ENCODE peak calls at places on chromosomes 5 and 9, in eight cellular contexts. One of them, this sample, is unnamed. For H3K9me3, the result is how much of the 10 kb centered on the place peaks cover.

GRCh38 chr5:37619353-37619752 is 220.5 kb downstream of the GDNF start:
- DNase-seq in A673: no peak
- DNase-seq in spleen: no peak
- DNase-seq in tibial artery: no peak
- DNase-seq in Peyer's patch: no peak
- DNase-seq in psoas muscle: no peak
- DNase-seq in left ventricle myocardium inferior: no peak
- DNase-seq in lung: no peak
- DNase-seq in this sample: no peak

GRCh38 chr5:110179291-110179690 is 489.6 kb downstream of the MAN2A1 start:
- DNase-seq in Peyer's patch: no peak
- DNase-seq in left ventricle myocardium inferior: no peak
- DNase-seq in A673: peak
- DNase-seq in psoas muscle: no peak
- DNase-seq in lung: no peak
- DNase-seq in tibial artery: no peak
- DNase-seq in spleen: no peak
- DNase-seq in this sample: no peak

GRCh38 chr9:108720191-108720642 is 135.6 kb downstream of the ACTL7B start:
- DNase-seq in left ventricle myocardium inferior: no peak
- DNase-seq in tibial artery: no peak
- DNase-seq in Peyer's patch: no peak
- DNase-seq in lung: no peak
- DNase-seq in psoas muscle: no peak
- DNase-seq in A673: no peak
- DNase-seq in spleen: no peak
- DNase-seq in this sample: no peak

GRCh38 chr9:98997580-98997979 is 53.9 kb downstream of the COL15A1 start:
- DNase-seq in A673: no peak
- DNase-seq in psoas muscle: no peak
- DNase-seq in spleen: no peak
- DNase-seq in tibial artery: no peak
- DNase-seq in lung: no peak
- DNase-seq in left ventricle myocardium inferior: no peak
- DNase-seq in Peyer's patch: no peak
- DNase-seq in this sample: no peak

GRCh38 chr9:18208166-18209059 is 265.5 kb upstream of the ADAMTSL1 start:
- DNase-seq in spleen: no peak
- DNase-seq in left ventricle myocardium inferior: no peak
- DNase-seq in lung: peak
- DNase-seq in Peyer's patch: peak
- DNase-seq in A673: peak
- DNase-seq in psoas muscle: no peak
- DNase-seq in tibial artery: no peak
- DNase-seq in this sample: no peak

GRCh38 chr5:85140471-85140870 is 755.8 kb upstream of the EDIL3 start:
- DNase-seq in A673: no peak
- DNase-seq in lung: no peak
- DNase-seq in tibial artery: no peak
- DNase-seq in left ventricle myocardium inferior: no peak
- DNase-seq in psoas muscle: no peak
- DNase-seq in Peyer's patch: no peak
- DNase-seq in spleen: no peak
- DNase-seq in this sample: no peak

GRCh38 chr5:113246371-113246870 is 188.4 kb downstream of the TSSK1B start:
- DNase-seq in psoas muscle: no peak
- DNase-seq in left ventricle myocardium inferior: no peak
- DNase-seq in tibial artery: no peak
- DNase-seq in A673: no peak
- DNase-seq in spleen: no peak
- DNase-seq in lung: no peak
- DNase-seq in Peyer's patch: no peak
- DNase-seq in this sample: peak

GRCh38 chr5:118956727-118957126 is 31.6 kb downstream of the DTWD2 start:
- DNase-seq in lung: no peak
- DNase-seq in spleen: no peak
- DNase-seq in left ventricle myocardium inferior: no peak
- DNase-seq in A673: peak
- DNase-seq in tibial artery: no peak
- DNase-seq in Peyer's patch: no peak
- DNase-seq in psoas muscle: no peak
- DNase-seq in this sample: no peak

GRCh38 chr5:148960070-148960769 is 102.6 kb downstream of the SH3TC2 start:
- DNase-seq in left ventricle myocardium inferior: no peak
- DNase-seq in spleen: no peak
- DNase-seq in tibial artery: no peak
- DNase-seq in Peyer's patch: no peak
- DNase-seq in lung: no peak
- DNase-seq in psoas muscle: no peak
- DNase-seq in A673: no peak
- DNase-seq in this sample: no peak

GRCh38 chr5:148952097-148952828 is 110.6 kb downstream of the SH3TC2 start:
- DNase-seq in left ventricle myocardium inferior: no peak
- DNase-seq in spleen: no peak
- DNase-seq in psoas muscle: no peak
- DNase-seq in A673: no peak
- DNase-seq in lung: no peak
- DNase-seq in tibial artery: no peak
- DNase-seq in Peyer's patch: no peak
- DNase-seq in this sample: no peak

GRCh38 chr5:148961261-148962199 is 101.3 kb downstream of the SH3TC2 start:
- DNase-seq in tibial artery: no peak
- DNase-seq in left ventricle myocardium inferior: no peak
- DNase-seq in A673: no peak
- DNase-seq in lung: no peak
- DNase-seq in psoas muscle: no peak
- DNase-seq in spleen: no peak
- DNase-seq in Peyer's patch: no peak
- DNase-seq in this sample: no peak

GRCh38 chr5:148957591-148958202 is 105.2 kb downstream of the SH3TC2 start:
- DNase-seq in lung: no peak
- DNase-seq in tibial artery: no peak
- DNase-seq in left ventricle myocardium inferior: peak
- DNase-seq in spleen: peak
- DNase-seq in Peyer's patch: peak
- DNase-seq in A673: peak
- DNase-seq in psoas muscle: no peak
- DNase-seq in this sample: no peak

DNA sequence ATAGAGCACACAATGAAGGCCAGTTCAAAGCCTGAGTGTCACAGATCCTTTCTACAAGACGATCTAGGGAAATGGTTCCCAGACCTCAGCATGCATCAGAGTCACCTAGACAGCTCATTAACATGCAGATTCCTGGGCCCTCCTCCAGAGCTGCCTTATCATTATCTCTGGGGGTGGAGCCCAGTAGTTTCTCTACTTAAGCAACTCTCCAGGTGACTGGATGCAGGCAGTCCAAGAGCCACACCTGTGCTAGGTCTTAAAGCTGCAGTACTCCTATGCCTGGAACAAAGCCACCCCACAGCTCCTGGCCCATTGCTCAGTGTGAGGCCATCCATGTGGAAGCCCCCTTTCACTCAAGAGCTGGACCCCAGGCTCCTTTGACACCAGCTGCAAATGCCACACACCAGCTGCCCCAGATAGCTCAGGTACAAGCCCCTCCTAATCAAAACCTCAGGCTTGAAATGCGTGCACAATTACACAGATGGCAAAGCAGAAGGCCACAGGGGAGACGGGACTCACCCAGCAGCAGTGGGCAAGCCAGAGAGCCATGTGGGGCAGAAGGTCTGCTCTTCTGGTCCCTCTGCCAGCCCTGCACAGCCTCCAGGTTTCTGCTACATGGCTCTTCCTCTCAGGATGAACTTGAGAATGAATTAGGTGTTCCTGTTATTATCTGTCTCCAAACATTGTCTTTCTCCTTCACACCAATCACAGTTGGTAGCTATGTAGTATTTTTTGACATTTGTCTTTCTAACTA is 106.1 kb downstream of the SH3TC2 start:
- DNase-seq in Peyer's patch: no peak
- DNase-seq in left ventricle myocardium inferior: no peak
- DNase-seq in spleen: no peak
- DNase-seq in A673: no peak
- DNase-seq in lung: peak
- DNase-seq in psoas muscle: no peak
- DNase-seq in tibial artery: no peak
- DNase-seq in this sample: no peak
- H3K4me3 ChIP-seq in Peyer's patch: no peak
- H3K4me3 ChIP-seq in left ventricle myocardium inferior: no peak
- H3K4me3 ChIP-seq in spleen: no peak
- H3K4me3 ChIP-seq in A673: no peak
- H3K4me3 ChIP-seq in lung: no peak
- H3K4me3 ChIP-seq in psoas muscle: no peak
- H3K4me3 ChIP-seq in tibial artery: no peak
- H3K4me3 ChIP-seq in this sample: no peak

DNA sequence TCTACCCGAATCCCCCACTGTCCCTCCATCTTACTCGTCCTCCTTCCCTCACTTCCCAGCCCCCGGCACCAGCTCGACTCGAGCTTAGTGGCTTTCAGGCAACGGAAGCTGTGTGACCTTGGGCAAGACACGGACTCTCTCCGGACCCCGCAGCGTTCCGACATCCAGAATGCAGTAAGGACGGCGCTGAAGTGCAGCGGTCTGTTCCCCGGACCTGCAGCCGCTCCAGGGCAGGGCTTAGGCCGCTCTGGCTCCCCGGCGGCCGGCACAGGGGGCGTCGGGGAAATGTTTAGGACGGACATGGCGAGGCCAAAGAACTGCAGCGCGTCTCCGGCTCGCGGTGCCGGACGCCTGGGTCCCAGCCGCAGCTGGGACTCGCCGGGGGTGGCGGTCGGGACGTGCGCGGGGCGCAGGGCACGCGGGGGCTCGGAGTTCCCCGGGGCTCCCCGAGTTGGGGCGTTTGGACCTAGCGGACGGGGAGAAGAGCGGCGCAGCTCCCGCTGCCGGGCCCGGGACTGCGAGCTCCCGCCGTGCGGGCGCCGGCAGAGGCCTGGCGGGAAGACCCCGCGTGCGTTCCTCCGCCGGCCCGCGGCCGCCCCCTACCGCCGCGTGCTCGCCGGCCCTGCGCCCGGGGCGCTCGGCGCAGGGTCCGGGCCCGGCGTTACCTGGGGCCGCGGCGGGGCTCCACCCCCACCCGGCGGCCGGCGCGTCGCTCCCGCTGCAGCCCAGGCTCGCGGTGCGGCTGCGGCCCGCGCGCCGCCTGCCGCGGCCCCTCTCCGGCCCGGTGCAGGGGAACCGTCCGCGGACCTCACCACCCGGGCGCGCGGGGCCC is 5.6 kb upstream of the RNF44 start:
- DNase-seq in tibial artery: no peak
- DNase-seq in A673: no peak
- DNase-seq in lung: no peak
- DNase-seq in Peyer's patch: no peak
- DNase-seq in spleen: peak
- DNase-seq in left ventricle myocardium inferior: no peak
- DNase-seq in psoas muscle: no peak
- DNase-seq in this sample: no peak
- TF ChIP-seq CTCF in tibial artery: no peak
- TF ChIP-seq CTCF in A673: no peak
- TF ChIP-seq CTCF in lung: no peak
- TF ChIP-seq CTCF in Peyer's patch: peak
- TF ChIP-seq CTCF in spleen: no peak
- TF ChIP-seq CTCF in left ventricle myocardium inferior: no peak
- TF ChIP-seq CTCF in psoas muscle: peak
- TF ChIP-seq CTCF in this sample: no peak

DNA sequence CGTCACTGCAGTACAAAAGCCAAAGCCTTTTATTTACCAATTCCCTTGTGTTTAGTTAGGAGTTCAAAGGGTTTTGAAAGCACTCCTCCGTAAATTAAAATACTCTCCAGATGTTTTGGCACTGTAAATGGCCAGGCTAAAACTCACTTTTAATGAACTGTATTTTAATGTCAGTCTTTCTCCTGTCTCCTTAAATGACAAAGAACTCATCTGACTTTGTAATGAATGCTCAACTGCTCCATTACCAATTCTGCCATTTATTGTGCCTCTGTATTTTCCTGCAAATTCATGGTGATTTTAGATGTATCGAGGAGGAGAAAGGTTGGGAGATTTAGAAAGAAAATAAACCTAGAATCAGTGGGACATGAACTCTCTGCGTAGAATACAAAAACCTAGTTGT is 1727.2 kb downstream of the MAT2B start:
- DNase-seq in psoas muscle: no peak
- DNase-seq in Peyer's patch: no peak
- DNase-seq in spleen: no peak
- DNase-seq in left ventricle myocardium inferior: no peak
- DNase-seq in tibial artery: no peak
- DNase-seq in lung: no peak
- DNase-seq in A673: no peak
- DNase-seq in this sample: no peak
- H3K9me3 ChIP-seq in psoas muscle: under half
- H3K9me3 ChIP-seq in Peyer's patch: under half
- H3K9me3 ChIP-seq in spleen: under half
- H3K9me3 ChIP-seq in left ventricle myocardium inferior: under half
- H3K9me3 ChIP-seq in tibial artery: under half
- H3K9me3 ChIP-seq in lung: under half
- H3K9me3 ChIP-seq in A673: under half
- H3K9me3 ChIP-seq in this sample: under half

GRCh38 chr9:122374885-122375420 is 4.1 kb downstream of the PTGS1 start:
- DNase-seq in spleen: peak
- DNase-seq in psoas muscle: peak
- DNase-seq in A673: no peak
- DNase-seq in lung: no peak
- DNase-seq in left ventricle myocardium inferior: peak
- DNase-seq in tibial artery: peak
- DNase-seq in Peyer's patch: peak
- DNase-seq in this sample: peak

GRCh38 chr9:122370869-122371467 is at the start of gene PTGS1:
- DNase-seq in A673: no peak
- DNase-seq in psoas muscle: peak
- DNase-seq in spleen: peak
- DNase-seq in tibial artery: peak
- DNase-seq in lung: peak
- DNase-seq in left ventricle myocardium inferior: peak
- DNase-seq in Peyer's patch: peak
- DNase-seq in this sample: peak

GRCh38 chr9:122372856-122373845 is 2.3 kb downstream of the PTGS1 start:
- DNase-seq in tibial artery: no peak
- DNase-seq in spleen: peak
- DNase-seq in A673: no peak
- DNase-seq in lung: no peak
- DNase-seq in psoas muscle: no peak
- DNase-seq in left ventricle myocardium inferior: no peak
- DNase-seq in Peyer's patch: no peak
- DNase-seq in this sample: no peak

GRCh38 chr9:122370303-122370702 is 521 bp upstream of the PTGS1 start:
- DNase-seq in spleen: peak
- DNase-seq in lung: no peak
- DNase-seq in left ventricle myocardium inferior: no peak
- DNase-seq in A673: no peak
- DNase-seq in psoas muscle: no peak
- DNase-seq in Peyer's patch: peak
- DNase-seq in tibial artery: no peak
- DNase-seq in this sample: no peak

DNA sequence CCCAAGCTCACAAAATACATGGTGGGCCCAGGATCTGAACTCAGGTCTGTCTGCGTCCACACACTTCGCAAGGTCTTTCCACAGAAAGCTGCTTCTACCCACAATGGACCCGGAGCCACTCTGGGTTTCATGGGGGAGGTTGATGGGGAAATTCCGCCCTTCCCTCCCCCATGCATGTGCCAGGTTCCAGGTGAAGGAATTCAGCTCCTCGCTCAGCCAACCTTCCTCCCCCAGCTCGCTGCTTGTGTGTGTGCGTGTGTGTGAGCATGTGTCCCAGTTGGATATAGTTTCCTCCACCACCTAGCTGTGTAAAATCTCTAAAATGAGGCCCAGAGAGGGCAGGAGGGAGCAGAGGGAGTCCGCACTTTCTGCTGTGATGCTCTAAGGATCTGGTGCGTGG is 1.0 kb downstream of the PTGS1 start:
- DNase-seq in psoas muscle: no peak
- DNase-seq in lung: no peak
- DNase-seq in spleen: peak
- DNase-seq in A673: no peak
- DNase-seq in Peyer's patch: no peak
- DNase-seq in tibial artery: no peak
- DNase-seq in left ventricle myocardium inferior: no peak
- DNase-seq in this sample: no peak
- H3K4me3 ChIP-seq in psoas muscle: no peak
- H3K4me3 ChIP-seq in lung: no peak
- H3K4me3 ChIP-seq in spleen: peak
- H3K4me3 ChIP-seq in A673: no peak
- H3K4me3 ChIP-seq in Peyer's patch: no peak
- H3K4me3 ChIP-seq in tibial artery: no peak
- H3K4me3 ChIP-seq in left ventricle myocardium inferior: peak
- H3K4me3 ChIP-seq in this sample: peak